ENCODE peak calls at places on chromosomes 11 and 22, in ten cellular contexts. E is transverse colon, M is K562, N is GM12891, O is HepG2, C is suprapubic skin, U is breast epithelium, J is H1, P is HL-60, A is Panc1. G is an unnamed sample.

GRCh38 chr11:72220696-72221363 is 3.7 kb upstream of the INPPL1 start:
- DNase-seq in U (no peak), A (no peak), O (no peak), C (no peak), M (no peak), J (no peak), N (no peak), E (no peak), P (no peak), G (peak; percentile 88)

GRCh38 chr11:28009383-28009782 is 98.6 kb downstream of the KIF18A start:
- DNase-seq in O (no peak), U (no peak), J (no peak), C (no peak), A (no peak), E (no peak), N (no peak), P (no peak), M (no peak), G (no peak)

GRCh38 chr11:20661850-20662249 is 7.5 kb upstream of the NELL1 start:
- DNase-seq in E (no peak), N (no peak), P (no peak), C (no peak), M (no peak), A (no peak), O (no peak), J (no peak), U (no peak), G (no peak)

GRCh38 chr11:43690929-43691328 is 10.4 kb downstream of the HSD17B12 start:
- DNase-seq in J (no peak), C (no peak), M (no peak), O (no peak), A (no peak), U (no peak), P (no peak), E (no peak), N (no peak), G (no peak)

GRCh38 chr11:37817727-37818270 is 1219.8 kb upstream of the RAG2 start:
- DNase-seq in P (no peak), J (no peak), O (no peak), U (no peak), C (no peak), E (no peak), N (no peak), M (no peak), A (no peak), G (no peak)

GRCh38 chr11:85934599-85935169 is 79.5 kb downstream of the CCDC83 start:
- DNase-seq in A (no peak), P (no peak), O (no peak), M (no peak), C (no peak), U (no peak), E (no peak), N (no peak), J (no peak), G (no peak)

GRCh38 chr11:57798905-57799559 is 37.4 kb downstream of the CTNND1 start:
- DNase-seq in E (peak; percentile 85), M (peak; percentile 36), A (peak; percentile 24), J (no peak), U (no peak), O (peak; percentile 69), N (no peak), C (peak; percentile 83), P (peak; percentile 30), G (no peak)

GRCh38 chr11:126345759-126346585 is 9.5 kb upstream of the ST3GAL4 start:
- DNase-seq in C (no peak), O (no peak), N (no peak), A (no peak), P (peak; percentile 87), E (no peak), U (no peak), M (peak; percentile 88), J (no peak), G (no peak)

GRCh38 chr11:119373917-119374631 is 7.4 kb downstream of the USP2 start:
- DNase-seq in A (peak; percentile 55), J (peak; percentile 97), N (no peak), M (peak; percentile 58), C (no peak), O (peak; percentile 74), U (peak; percentile 73), E (peak; percentile 84), P (peak; percentile 56), G (peak; percentile 95)

DNA sequence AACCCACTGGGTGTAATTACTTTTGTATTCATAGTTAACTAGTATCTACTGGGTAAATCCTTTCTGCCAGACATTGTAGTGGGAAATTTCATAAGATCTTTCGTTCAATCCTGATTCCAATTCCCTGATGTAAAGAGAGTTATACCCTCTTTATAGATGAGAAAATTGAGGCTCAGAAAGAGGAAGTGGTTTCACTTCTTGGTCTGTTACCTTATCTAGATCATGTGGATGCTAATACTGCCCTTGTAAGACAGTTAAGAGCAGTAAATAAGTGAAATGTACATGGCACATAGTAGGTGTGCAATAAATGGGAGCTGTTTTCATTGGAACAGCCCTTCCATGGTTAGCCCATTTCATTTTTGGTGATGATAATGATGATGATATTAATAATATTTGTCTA is 46.7 kb downstream of the TIMP3 start:
- DNase-seq in J (no peak), P (no peak), N (no peak), U (no peak), C (no peak), O (no peak), A (no peak), E (no peak), M (no peak), G (no peak)
- TF ChIP-seq POLR2AphosphoS5 in J (no peak), P (no peak), N (no peak), U (no peak), C (no peak), O (no peak), A (no peak), E (no peak), M (no peak), G (no peak)

GRCh38 chr11:10539339-10539738 is 1.6 kb downstream of the RNF141 start:
- DNase-seq in A (no peak), O (peak; percentile 6), N (no peak), P (no peak), M (no peak), E (no peak), U (no peak), J (no peak), C (no peak), G (no peak)

GRCh38 chr11:10538924-10539323 is 2.1 kb downstream of the RNF141 start:
- DNase-seq in M (no peak), P (no peak), E (no peak), J (no peak), U (no peak), N (no peak), C (no peak), O (no peak), A (no peak), G (no peak)

GRCh38 chr11:10542776-10543175 is 1.8 kb upstream of the RNF141 start:
- DNase-seq in P (no peak), N (no peak), O (no peak), M (no peak), A (no peak), E (no peak), U (no peak), C (no peak), J (no peak), G (no peak)

GRCh38 chr11:10540546-10540914 is 457 bp downstream of the RNF141 start:
- DNase-seq in E (no peak), C (no peak), U (peak; percentile 61), A (no peak), P (no peak), J (no peak), M (peak; percentile 48), N (no peak), O (peak; percentile 30), G (no peak)

DNA sequence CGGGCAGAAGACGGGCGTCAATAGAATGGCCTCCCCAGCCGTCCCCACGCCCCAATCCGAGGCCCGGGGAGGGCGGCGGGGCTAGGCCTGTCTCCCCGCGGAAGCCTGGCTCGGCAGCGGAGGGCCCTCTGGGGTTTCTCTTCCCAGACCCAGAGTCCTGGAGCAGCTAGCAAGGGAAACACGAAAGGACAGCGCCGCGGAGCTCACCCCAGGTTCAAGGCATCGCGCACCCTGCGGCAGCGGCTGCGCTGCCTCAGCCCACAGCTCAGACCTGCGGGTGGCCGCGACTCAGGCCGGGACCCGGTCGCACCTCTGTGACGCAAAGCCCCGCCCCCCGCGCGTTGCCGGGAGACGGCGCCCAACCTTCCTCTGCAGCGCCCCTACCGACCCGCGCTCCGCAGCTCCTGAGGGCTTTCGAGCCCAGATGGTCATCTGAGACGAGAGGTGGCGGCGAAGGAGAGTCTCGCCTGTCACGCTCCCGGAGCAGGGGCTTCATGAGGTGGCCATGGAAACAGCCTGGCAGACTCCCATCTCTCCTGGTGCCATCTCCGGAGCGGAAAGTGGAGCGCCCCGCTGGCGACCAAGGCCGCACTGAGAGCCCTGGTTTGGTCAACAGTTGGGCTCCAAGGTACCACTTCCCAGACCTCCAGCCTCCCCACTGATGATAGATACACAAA is at the start of gene RNF141:
- DNase-seq in C (peak; percentile 96), A (peak; percentile 82), O (peak; percentile 81), U (peak; percentile 95), M (peak; percentile 95), E (peak; percentile 97), J (peak; percentile 100), N (peak; percentile 95), P (peak; percentile 94), G (peak; percentile 98)
- TF ChIP-seq POLR2AphosphoS5 in C (peak; percentile 97), A (peak; percentile 94), O (peak; percentile 86), U (peak; percentile 96), M (peak; percentile 91), E (peak; percentile 98), J (peak; percentile 94), N (peak; percentile 76), P (peak; percentile 90), G (peak; percentile 96)

GRCh38 chr22:29031236-29031982 is 30.2 kb downstream of the C22orf31 start:
- DNase-seq in N (no peak), U (no peak), A (peak; percentile 35), C (no peak), E (peak; percentile 40), P (no peak), O (peak; percentile 93), J (peak; percentile 60), M (peak; percentile 62), G (no peak)
- TF ChIP-seq POLR2AphosphoS5 in N (no peak), U (peak; percentile 48), A (no peak), C (no peak), E (peak; percentile 31), P (no peak), O (no peak), J (no peak), M (no peak), G (peak; percentile 64)

DNA sequence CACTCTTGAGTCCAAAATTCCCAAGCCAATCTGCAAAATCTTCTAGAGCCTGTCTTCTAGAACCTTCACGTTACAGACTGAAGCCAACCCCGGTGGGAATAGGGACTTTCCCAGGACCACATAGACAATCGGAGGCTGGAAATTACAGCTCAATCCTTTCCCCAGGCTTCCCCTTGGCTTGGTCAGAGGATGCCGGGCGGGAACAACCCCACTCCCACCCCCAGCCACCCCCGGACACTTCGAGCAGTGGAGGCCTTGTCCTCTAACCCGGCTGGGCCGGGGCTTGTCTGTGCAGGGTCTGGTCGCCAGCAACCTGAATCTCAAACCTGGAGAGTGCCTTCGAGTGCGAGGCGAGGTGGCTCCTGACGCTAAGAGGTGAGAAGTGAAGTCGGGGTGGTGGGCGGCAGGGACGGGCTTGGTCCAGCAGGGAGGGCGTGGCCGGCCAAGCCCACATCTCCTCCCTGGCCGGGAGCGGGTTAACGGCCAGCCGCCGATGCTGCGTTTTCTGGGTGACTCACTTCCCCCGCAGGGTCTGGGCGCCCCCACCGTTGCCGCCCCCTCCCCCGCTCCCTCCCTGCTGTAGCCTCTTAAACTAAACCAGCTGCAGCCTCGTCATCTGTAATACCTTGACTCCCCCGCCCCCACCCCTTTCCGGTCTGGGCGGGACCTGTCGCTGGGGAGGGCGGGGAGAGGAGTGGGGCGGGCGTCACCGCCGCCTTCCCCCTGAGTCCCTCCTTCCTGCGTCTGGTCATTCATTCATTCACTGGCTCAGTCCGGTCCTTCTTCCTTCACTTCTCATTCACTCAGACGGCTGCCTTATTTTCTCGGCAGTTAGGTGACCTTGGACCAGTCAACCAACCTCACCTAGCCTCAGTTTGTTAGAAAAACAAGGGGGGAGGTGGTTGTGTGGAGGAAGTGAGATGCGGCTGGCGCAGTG is 1.5 kb downstream of the LGALS1 start:
- DNase-seq in J (peak; percentile 87), N (peak; percentile 80), O (peak; percentile 75), C (peak; percentile 91), E (peak; percentile 93), A (peak; percentile 61), P (peak; percentile 94), M (peak; percentile 79), U (peak; percentile 73), G (peak; percentile 97)
- TF ChIP-seq POLR2AphosphoS5 in J (no peak), N (peak; percentile 38), O (no peak), C (no peak), E (peak; percentile 80), A (peak; percentile 58), P (peak; percentile 55), M (no peak), U (peak; percentile 59), G (peak; percentile 85)